ENCODE peak calls at places on chromosomes 12 and 14, in seven cellular contexts. One of them, this sample, is unnamed.

GRCh38 chr12:112741106-112741505 is 50.4 kb upstream of the RPH3A start:
- DNase-seq in upper lobe of right lung: no peak
- DNase-seq in WTC11: no peak
- DNase-seq in amygdala: no peak
- DNase-seq in body of pancreas: no peak
- DNase-seq in NAMALWA: no peak
- DNase-seq in substantia nigra: no peak
- DNase-seq in this sample: no peak

GRCh38 chr14:101282418-101282817 is 278.9 kb upstream of the DIO3 start:
- DNase-seq in amygdala: no peak
- DNase-seq in substantia nigra: no peak
- DNase-seq in upper lobe of right lung: no peak
- DNase-seq in WTC11: no peak
- DNase-seq in body of pancreas: no peak
- DNase-seq in NAMALWA: no peak
- DNase-seq in this sample: no peak

GRCh38 chr14:86673523-86673969 is 1143.6 kb downstream of the FLRT2 start:
- DNase-seq in body of pancreas: peak
- DNase-seq in WTC11: no peak
- DNase-seq in amygdala: no peak
- DNase-seq in NAMALWA: no peak
- DNase-seq in substantia nigra: no peak
- DNase-seq in upper lobe of right lung: no peak
- DNase-seq in this sample: peak

GRCh38 chr14:89025581-89026236 is 201.3 kb downstream of the TTC8 start:
- DNase-seq in substantia nigra: no peak
- DNase-seq in WTC11: no peak
- DNase-seq in amygdala: no peak
- DNase-seq in upper lobe of right lung: no peak
- DNase-seq in body of pancreas: no peak
- DNase-seq in NAMALWA: no peak
- DNase-seq in this sample: no peak

GRCh38 chr14:96105089-96105920 is 66.1 kb downstream of the C14orf132 start:
- DNase-seq in body of pancreas: no peak
- DNase-seq in amygdala: no peak
- DNase-seq in upper lobe of right lung: no peak
- DNase-seq in WTC11: no peak
- DNase-seq in substantia nigra: no peak
- DNase-seq in NAMALWA: no peak
- DNase-seq in this sample: peak

GRCh38 chr12:87171356-87171755 is 857.8 kb downstream of the C12orf50 start:
- DNase-seq in body of pancreas: no peak
- DNase-seq in WTC11: no peak
- DNase-seq in NAMALWA: no peak
- DNase-seq in amygdala: no peak
- DNase-seq in upper lobe of right lung: no peak
- DNase-seq in substantia nigra: no peak
- DNase-seq in this sample: no peak

GRCh38 chr14:64549016-64549415 is 745 bp upstream of the PPP1R36 start:
- DNase-seq in amygdala: no peak
- DNase-seq in upper lobe of right lung: no peak
- DNase-seq in body of pancreas: no peak
- DNase-seq in substantia nigra: no peak
- DNase-seq in WTC11: no peak
- DNase-seq in NAMALWA: no peak
- DNase-seq in this sample: no peak

GRCh38 chr14:54348923-54349615 is 47.7 kb upstream of the CDKN3 start:
- DNase-seq in WTC11: no peak
- DNase-seq in NAMALWA: no peak
- DNase-seq in upper lobe of right lung: no peak
- DNase-seq in substantia nigra: no peak
- DNase-seq in amygdala: no peak
- DNase-seq in body of pancreas: no peak
- DNase-seq in this sample: no peak

GRCh38 chr14:20848316-20848954 is 42.8 kb upstream of the RNASE3 start:
- DNase-seq in NAMALWA: no peak
- DNase-seq in amygdala: no peak
- DNase-seq in upper lobe of right lung: no peak
- DNase-seq in body of pancreas: no peak
- DNase-seq in substantia nigra: no peak
- DNase-seq in WTC11: no peak
- DNase-seq in this sample: no peak

GRCh38 chr12:128817115-128818015 is 6.4 kb downstream of the SLC15A4 start:
- DNase-seq in body of pancreas: peak
- DNase-seq in amygdala: no peak
- DNase-seq in substantia nigra: no peak
- DNase-seq in WTC11: no peak
- DNase-seq in NAMALWA: peak
- DNase-seq in upper lobe of right lung: no peak
- DNase-seq in this sample: no peak

GRCh38 chr14:35277179-35277578 is 15.0 kb upstream of the PSMA6 start:
- DNase-seq in upper lobe of right lung: no peak
- DNase-seq in substantia nigra: no peak
- DNase-seq in NAMALWA: no peak
- DNase-seq in amygdala: no peak
- DNase-seq in WTC11: no peak
- DNase-seq in body of pancreas: no peak
- DNase-seq in this sample: peak

GRCh38 chr12:38776657-38777056 is 128.7 kb downstream of the CPNE8 start:
- DNase-seq in WTC11: no peak
- DNase-seq in upper lobe of right lung: no peak
- DNase-seq in amygdala: no peak
- DNase-seq in body of pancreas: no peak
- DNase-seq in NAMALWA: no peak
- DNase-seq in substantia nigra: no peak
- DNase-seq in this sample: peak

GRCh38 chr12:32437095-32437515 is 37.7 kb downstream of the FGD4 start:
- DNase-seq in WTC11: no peak
- DNase-seq in body of pancreas: no peak
- DNase-seq in amygdala: no peak
- DNase-seq in upper lobe of right lung: no peak
- DNase-seq in substantia nigra: no peak
- DNase-seq in NAMALWA: no peak
- DNase-seq in this sample: no peak

GRCh38 chr12:132102297-132102696 is 41.8 kb downstream of the DDX51 start:
- DNase-seq in NAMALWA: no peak
- DNase-seq in amygdala: no peak
- DNase-seq in body of pancreas: no peak
- DNase-seq in WTC11: no peak
- DNase-seq in substantia nigra: no peak
- DNase-seq in upper lobe of right lung: no peak
- DNase-seq in this sample: no peak

GRCh38 chr14:69260246-69260978 is 454 bp downstream of the GALNT16 start:
- DNase-seq in NAMALWA: no peak
- DNase-seq in amygdala: no peak
- DNase-seq in substantia nigra: no peak
- DNase-seq in WTC11: peak
- DNase-seq in upper lobe of right lung: no peak
- DNase-seq in body of pancreas: peak
- DNase-seq in this sample: peak

GRCh38 chr12:104691661-104692334 is 235.1 kb downstream of the CHST11 start:
- DNase-seq in upper lobe of right lung: no peak
- DNase-seq in body of pancreas: no peak
- DNase-seq in amygdala: no peak
- DNase-seq in substantia nigra: no peak
- DNase-seq in NAMALWA: peak
- DNase-seq in WTC11: no peak
- DNase-seq in this sample: no peak

GRCh38 chr12:60333461-60333860 is 737.6 kb downstream of the SLC16A7 start:
- DNase-seq in substantia nigra: no peak
- DNase-seq in upper lobe of right lung: no peak
- DNase-seq in amygdala: no peak
- DNase-seq in body of pancreas: no peak
- DNase-seq in NAMALWA: no peak
- DNase-seq in WTC11: no peak
- DNase-seq in this sample: no peak